ENCODE peak calls at places on chromosomes 2 and 18, in eight cellular contexts. One of them, this sample, is unnamed.

GRCh38 chr2:231308631-231309414 is 86.7 kb upstream of the B3GNT7 start:
- DNase-seq in neural progenitor cell: no peak
- DNase-seq in iris pigment epithelial cell: peak
- DNase-seq in T-helper 2 cell treated with Interferon-gamma antibody and Interleukin-4, amounts not matched to agents 5 μg/mL and 100 μg/mL, for 36 hours: no peak
- DNase-seq in Right ventricle myocardium superior: no peak
- DNase-seq in AG08395: peak
- DNase-seq in lower lobe of right lung: no peak
- DNase-seq in fibroblast of the aortic adventitia: peak
- DNase-seq in this sample: no peak

GRCh38 chr2:238847432-238847801 is 468 bp upstream of the TWIST2 start:
- DNase-seq in neural progenitor cell: no peak
- DNase-seq in iris pigment epithelial cell: no peak
- DNase-seq in T-helper 2 cell treated with Interferon-gamma antibody and Interleukin-4, amounts not matched to agents 5 μg/mL and 100 μg/mL, for 36 hours: no peak
- DNase-seq in Right ventricle myocardium superior: no peak
- DNase-seq in AG08395: no peak
- DNase-seq in lower lobe of right lung: no peak
- DNase-seq in fibroblast of the aortic adventitia: peak
- DNase-seq in this sample: no peak

GRCh38 chr2:242030226-242030575 is 160.7 kb downstream of the RTP5 start:
- DNase-seq in neural progenitor cell: no peak
- DNase-seq in iris pigment epithelial cell: no peak
- DNase-seq in T-helper 2 cell treated with Interferon-gamma antibody and Interleukin-4, amounts not matched to agents 5 μg/mL and 100 μg/mL, for 36 hours: no peak
- DNase-seq in Right ventricle myocardium superior: no peak
- DNase-seq in AG08395: no peak
- DNase-seq in lower lobe of right lung: no peak
- DNase-seq in fibroblast of the aortic adventitia: no peak
- DNase-seq in this sample: peak

GRCh38 chr2:74585406-74586182 is 31.1 kb downstream of the DOK1 start:
- DNase-seq in neural progenitor cell: no peak
- DNase-seq in iris pigment epithelial cell: no peak
- DNase-seq in T-helper 2 cell treated with Interferon-gamma antibody and Interleukin-4, amounts not matched to agents 5 μg/mL and 100 μg/mL, for 36 hours: no peak
- DNase-seq in Right ventricle myocardium superior: peak
- DNase-seq in AG08395: no peak
- DNase-seq in lower lobe of right lung: peak
- DNase-seq in fibroblast of the aortic adventitia: no peak
- DNase-seq in this sample: no peak

GRCh38 chr2:217186152-217186551 is 326.3 kb upstream of the TNP1 start:
- DNase-seq in neural progenitor cell: no peak
- DNase-seq in iris pigment epithelial cell: no peak
- DNase-seq in T-helper 2 cell treated with Interferon-gamma antibody and Interleukin-4, amounts not matched to agents 5 μg/mL and 100 μg/mL, for 36 hours: no peak
- DNase-seq in Right ventricle myocardium superior: peak
- DNase-seq in AG08395: no peak
- DNase-seq in lower lobe of right lung: no peak
- DNase-seq in fibroblast of the aortic adventitia: no peak
- DNase-seq in this sample: no peak

GRCh38 chr2:127419112-127419430 is 844 bp downstream of the PROC start:
- DNase-seq in neural progenitor cell: no peak
- DNase-seq in iris pigment epithelial cell: no peak
- DNase-seq in T-helper 2 cell treated with Interferon-gamma antibody and Interleukin-4, amounts not matched to agents 5 μg/mL and 100 μg/mL, for 36 hours: no peak
- DNase-seq in Right ventricle myocardium superior: no peak
- DNase-seq in AG08395: no peak
- DNase-seq in lower lobe of right lung: no peak
- DNase-seq in fibroblast of the aortic adventitia: no peak
- DNase-seq in this sample: no peak

GRCh38 chr2:239106314-239106908 is 258.5 kb downstream of the TWIST2 start:
- DNase-seq in neural progenitor cell: peak
- DNase-seq in iris pigment epithelial cell: peak
- DNase-seq in T-helper 2 cell treated with Interferon-gamma antibody and Interleukin-4, amounts not matched to agents 5 μg/mL and 100 μg/mL, for 36 hours: no peak
- DNase-seq in Right ventricle myocardium superior: peak
- DNase-seq in AG08395: peak
- DNase-seq in lower lobe of right lung: no peak
- DNase-seq in fibroblast of the aortic adventitia: peak
- DNase-seq in this sample: no peak

GRCh38 chr2:126664234-126664633 is 8.3 kb downstream of the GYPC start:
- DNase-seq in neural progenitor cell: no peak
- DNase-seq in iris pigment epithelial cell: no peak
- DNase-seq in T-helper 2 cell treated with Interferon-gamma antibody and Interleukin-4, amounts not matched to agents 5 μg/mL and 100 μg/mL, for 36 hours: peak
- DNase-seq in Right ventricle myocardium superior: no peak
- DNase-seq in AG08395: no peak
- DNase-seq in lower lobe of right lung: no peak
- DNase-seq in fibroblast of the aortic adventitia: no peak
- DNase-seq in this sample: no peak

GRCh38 chr2:24881158-24881557 is 38.9 kb downstream of the ADCY3 start:
- DNase-seq in neural progenitor cell: no peak
- DNase-seq in iris pigment epithelial cell: no peak
- DNase-seq in T-helper 2 cell treated with Interferon-gamma antibody and Interleukin-4, amounts not matched to agents 5 μg/mL and 100 μg/mL, for 36 hours: no peak
- DNase-seq in Right ventricle myocardium superior: no peak
- DNase-seq in AG08395: no peak
- DNase-seq in lower lobe of right lung: no peak
- DNase-seq in fibroblast of the aortic adventitia: no peak
- DNase-seq in this sample: no peak

GRCh38 chr2:142097711-142098110 is 33.1 kb downstream of the LRP1B start:
- DNase-seq in neural progenitor cell: no peak
- DNase-seq in iris pigment epithelial cell: no peak
- DNase-seq in T-helper 2 cell treated with Interferon-gamma antibody and Interleukin-4, amounts not matched to agents 5 μg/mL and 100 μg/mL, for 36 hours: no peak
- DNase-seq in Right ventricle myocardium superior: no peak
- DNase-seq in AG08395: no peak
- DNase-seq in lower lobe of right lung: no peak
- DNase-seq in fibroblast of the aortic adventitia: no peak
- DNase-seq in this sample: no peak

GRCh38 chr2:147097747-147098146 is 747.1 kb upstream of the ACVR2A start:
- DNase-seq in neural progenitor cell: no peak
- DNase-seq in iris pigment epithelial cell: no peak
- DNase-seq in T-helper 2 cell treated with Interferon-gamma antibody and Interleukin-4, amounts not matched to agents 5 μg/mL and 100 μg/mL, for 36 hours: no peak
- DNase-seq in Right ventricle myocardium superior: no peak
- DNase-seq in AG08395: no peak
- DNase-seq in lower lobe of right lung: no peak
- DNase-seq in fibroblast of the aortic adventitia: no peak
- DNase-seq in this sample: no peak

GRCh38 chr2:66696856-66697255 is 261.9 kb downstream of the MEIS1 start:
- DNase-seq in neural progenitor cell: no peak
- DNase-seq in iris pigment epithelial cell: no peak
- DNase-seq in T-helper 2 cell treated with Interferon-gamma antibody and Interleukin-4, amounts not matched to agents 5 μg/mL and 100 μg/mL, for 36 hours: no peak
- DNase-seq in Right ventricle myocardium superior: no peak
- DNase-seq in AG08395: no peak
- DNase-seq in lower lobe of right lung: no peak
- DNase-seq in fibroblast of the aortic adventitia: peak
- DNase-seq in this sample: no peak

GRCh38 chr2:214542866-214543265 is 132.0 kb downstream of the VWC2L start:
- DNase-seq in neural progenitor cell: no peak
- DNase-seq in iris pigment epithelial cell: peak
- DNase-seq in T-helper 2 cell treated with Interferon-gamma antibody and Interleukin-4, amounts not matched to agents 5 μg/mL and 100 μg/mL, for 36 hours: no peak
- DNase-seq in Right ventricle myocardium superior: no peak
- DNase-seq in AG08395: peak
- DNase-seq in lower lobe of right lung: no peak
- DNase-seq in fibroblast of the aortic adventitia: no peak
- DNase-seq in this sample: no peak

GRCh38 chr2:205218056-205218455 is 464.2 kb upstream of the NRP2 start:
- DNase-seq in neural progenitor cell: no peak
- DNase-seq in iris pigment epithelial cell: peak
- DNase-seq in T-helper 2 cell treated with Interferon-gamma antibody and Interleukin-4, amounts not matched to agents 5 μg/mL and 100 μg/mL, for 36 hours: no peak
- DNase-seq in Right ventricle myocardium superior: no peak
- DNase-seq in AG08395: no peak
- DNase-seq in lower lobe of right lung: no peak
- DNase-seq in fibroblast of the aortic adventitia: peak
- DNase-seq in this sample: no peak

GRCh38 chr18:53380063-53380639 is 844.3 kb downstream of the MBD2 start:
- DNase-seq in neural progenitor cell: peak
- DNase-seq in iris pigment epithelial cell: peak
- DNase-seq in T-helper 2 cell treated with Interferon-gamma antibody and Interleukin-4, amounts not matched to agents 5 μg/mL and 100 μg/mL, for 36 hours: no peak
- DNase-seq in Right ventricle myocardium superior: no peak
- DNase-seq in AG08395: no peak
- DNase-seq in lower lobe of right lung: no peak
- DNase-seq in fibroblast of the aortic adventitia: no peak
- DNase-seq in this sample: no peak

GRCh38 chr2:171878481-171878993 is 15.5 kb downstream of the SLC25A12 start:
- DNase-seq in neural progenitor cell: no peak
- DNase-seq in iris pigment epithelial cell: peak
- DNase-seq in T-helper 2 cell treated with Interferon-gamma antibody and Interleukin-4, amounts not matched to agents 5 μg/mL and 100 μg/mL, for 36 hours: peak
- DNase-seq in Right ventricle myocardium superior: no peak
- DNase-seq in AG08395: peak
- DNase-seq in lower lobe of right lung: no peak
- DNase-seq in fibroblast of the aortic adventitia: peak
- DNase-seq in this sample: no peak

GRCh38 chr2:162050513-162050961 is 23.5 kb downstream of the DPP4 start:
- DNase-seq in neural progenitor cell: no peak
- DNase-seq in iris pigment epithelial cell: no peak
- DNase-seq in T-helper 2 cell treated with Interferon-gamma antibody and Interleukin-4, amounts not matched to agents 5 μg/mL and 100 μg/mL, for 36 hours: no peak
- DNase-seq in Right ventricle myocardium superior: no peak
- DNase-seq in AG08395: no peak
- DNase-seq in lower lobe of right lung: no peak
- DNase-seq in fibroblast of the aortic adventitia: no peak
- DNase-seq in this sample: no peak

GRCh38 chr18:29156531-29156930 is 979.6 kb upstream of the CDH2 start:
- DNase-seq in neural progenitor cell: no peak
- DNase-seq in iris pigment epithelial cell: peak
- DNase-seq in T-helper 2 cell treated with Interferon-gamma antibody and Interleukin-4, amounts not matched to agents 5 μg/mL and 100 μg/mL, for 36 hours: no peak
- DNase-seq in Right ventricle myocardium superior: no peak
- DNase-seq in AG08395: no peak
- DNase-seq in lower lobe of right lung: no peak
- DNase-seq in fibroblast of the aortic adventitia: no peak
- DNase-seq in this sample: no peak

GRCh38 chr18:50410008-50410407 is 35.2 kb downstream of the SKA1 start:
- DNase-seq in neural progenitor cell: no peak
- DNase-seq in iris pigment epithelial cell: no peak
- DNase-seq in T-helper 2 cell treated with Interferon-gamma antibody and Interleukin-4, amounts not matched to agents 5 μg/mL and 100 μg/mL, for 36 hours: no peak
- DNase-seq in Right ventricle myocardium superior: no peak
- DNase-seq in AG08395: no peak
- DNase-seq in lower lobe of right lung: no peak
- DNase-seq in fibroblast of the aortic adventitia: no peak
- DNase-seq in this sample: no peak

GRCh38 chr2:164913640-164914346 is 41.5 kb downstream of the SLC38A11 start:
- DNase-seq in neural progenitor cell: no peak
- DNase-seq in iris pigment epithelial cell: peak
- DNase-seq in T-helper 2 cell treated with Interferon-gamma antibody and Interleukin-4, amounts not matched to agents 5 μg/mL and 100 μg/mL, for 36 hours: no peak
- DNase-seq in Right ventricle myocardium superior: no peak
- DNase-seq in AG08395: peak
- DNase-seq in lower lobe of right lung: no peak
- DNase-seq in fibroblast of the aortic adventitia: peak
- DNase-seq in this sample: no peak

GRCh38 chr2:167333245-167333644 is 445.0 kb downstream of the XIRP2 start:
- DNase-seq in neural progenitor cell: peak
- DNase-seq in iris pigment epithelial cell: no peak
- DNase-seq in T-helper 2 cell treated with Interferon-gamma antibody and Interleukin-4, amounts not matched to agents 5 μg/mL and 100 μg/mL, for 36 hours: no peak
- DNase-seq in Right ventricle myocardium superior: no peak
- DNase-seq in AG08395: no peak
- DNase-seq in lower lobe of right lung: no peak
- DNase-seq in fibroblast of the aortic adventitia: no peak
- DNase-seq in this sample: no peak

GRCh38 chr18:44298566-44298965 is 382.1 kb upstream of the SETBP1 start:
- DNase-seq in neural progenitor cell: no peak
- DNase-seq in iris pigment epithelial cell: no peak
- DNase-seq in T-helper 2 cell treated with Interferon-gamma antibody and Interleukin-4, amounts not matched to agents 5 μg/mL and 100 μg/mL, for 36 hours: no peak
- DNase-seq in Right ventricle myocardium superior: no peak
- DNase-seq in AG08395: no peak
- DNase-seq in lower lobe of right lung: no peak
- DNase-seq in fibroblast of the aortic adventitia: no peak
- DNase-seq in this sample: no peak

GRCh38 chr2:197965756-197966155 is 161.4 kb downstream of the PLCL1 start:
- DNase-seq in neural progenitor cell: no peak
- DNase-seq in iris pigment epithelial cell: no peak
- DNase-seq in T-helper 2 cell treated with Interferon-gamma antibody and Interleukin-4, amounts not matched to agents 5 μg/mL and 100 μg/mL, for 36 hours: no peak
- DNase-seq in Right ventricle myocardium superior: no peak
- DNase-seq in AG08395: no peak
- DNase-seq in lower lobe of right lung: no peak
- DNase-seq in fibroblast of the aortic adventitia: no peak
- DNase-seq in this sample: no peak

GRCh38 chr2:33607137-33607781 is 8.2 kb upstream of the FAM98A start:
- DNase-seq in neural progenitor cell: no peak
- DNase-seq in iris pigment epithelial cell: no peak
- DNase-seq in T-helper 2 cell treated with Interferon-gamma antibody and Interleukin-4, amounts not matched to agents 5 μg/mL and 100 μg/mL, for 36 hours: no peak
- DNase-seq in Right ventricle myocardium superior: no peak
- DNase-seq in AG08395: no peak
- DNase-seq in lower lobe of right lung: no peak
- DNase-seq in fibroblast of the aortic adventitia: no peak
- DNase-seq in this sample: no peak

GRCh38 chr2:240955306-240956101 is 42.9 kb upstream of the SNED1 start:
- DNase-seq in neural progenitor cell: no peak
- DNase-seq in iris pigment epithelial cell: no peak
- DNase-seq in T-helper 2 cell treated with Interferon-gamma antibody and Interleukin-4, amounts not matched to agents 5 μg/mL and 100 μg/mL, for 36 hours: no peak
- DNase-seq in Right ventricle myocardium superior: no peak
- DNase-seq in AG08395: no peak
- DNase-seq in lower lobe of right lung: no peak
- DNase-seq in fibroblast of the aortic adventitia: no peak
- DNase-seq in this sample: no peak

GRCh38 chr2:120741514-120742448 is 6.1 kb downstream of the GLI2 start:
- DNase-seq in neural progenitor cell: peak
- DNase-seq in iris pigment epithelial cell: no peak
- DNase-seq in T-helper 2 cell treated with Interferon-gamma antibody and Interleukin-4, amounts not matched to agents 5 μg/mL and 100 μg/mL, for 36 hours: no peak
- DNase-seq in Right ventricle myocardium superior: no peak
- DNase-seq in AG08395: no peak
- DNase-seq in lower lobe of right lung: no peak
- DNase-seq in fibroblast of the aortic adventitia: no peak
- DNase-seq in this sample: no peak

GRCh38 chr2:102724553-102724952 is 37.3 kb upstream of the TMEM182 start:
- DNase-seq in neural progenitor cell: no peak
- DNase-seq in iris pigment epithelial cell: no peak
- DNase-seq in T-helper 2 cell treated with Interferon-gamma antibody and Interleukin-4, amounts not matched to agents 5 μg/mL and 100 μg/mL, for 36 hours: no peak
- DNase-seq in Right ventricle myocardium superior: no peak
- DNase-seq in AG08395: no peak
- DNase-seq in lower lobe of right lung: no peak
- DNase-seq in fibroblast of the aortic adventitia: no peak
- DNase-seq in this sample: no peak

GRCh38 chr2:215171826-215172225 is 33.4 kb upstream of the ABCA12 start:
- DNase-seq in neural progenitor cell: no peak
- DNase-seq in iris pigment epithelial cell: no peak
- DNase-seq in T-helper 2 cell treated with Interferon-gamma antibody and Interleukin-4, amounts not matched to agents 5 μg/mL and 100 μg/mL, for 36 hours: no peak
- DNase-seq in Right ventricle myocardium superior: no peak
- DNase-seq in AG08395: no peak
- DNase-seq in lower lobe of right lung: no peak
- DNase-seq in fibroblast of the aortic adventitia: no peak
- DNase-seq in this sample: no peak

GRCh38 chr2:227826019-227826521 is 12.4 kb downstream of the CCL20 start:
- DNase-seq in neural progenitor cell: no peak
- DNase-seq in iris pigment epithelial cell: no peak
- DNase-seq in T-helper 2 cell treated with Interferon-gamma antibody and Interleukin-4, amounts not matched to agents 5 μg/mL and 100 μg/mL, for 36 hours: no peak
- DNase-seq in Right ventricle myocardium superior: no peak
- DNase-seq in AG08395: no peak
- DNase-seq in lower lobe of right lung: no peak
- DNase-seq in fibroblast of the aortic adventitia: no peak
- DNase-seq in this sample: no peak

GRCh38 chr2:218884519-218884918 is 3.9 kb downstream of the WNT10A start:
- DNase-seq in neural progenitor cell: no peak
- DNase-seq in iris pigment epithelial cell: no peak
- DNase-seq in T-helper 2 cell treated with Interferon-gamma antibody and Interleukin-4, amounts not matched to agents 5 μg/mL and 100 μg/mL, for 36 hours: no peak
- DNase-seq in Right ventricle myocardium superior: no peak
- DNase-seq in AG08395: no peak
- DNase-seq in lower lobe of right lung: no peak
- DNase-seq in fibroblast of the aortic adventitia: no peak
- DNase-seq in this sample: no peak

GRCh38 chr2:240189686-240190085 is 49.2 kb upstream of the OTOS start:
- DNase-seq in neural progenitor cell: no peak
- DNase-seq in iris pigment epithelial cell: no peak
- DNase-seq in T-helper 2 cell treated with Interferon-gamma antibody and Interleukin-4, amounts not matched to agents 5 μg/mL and 100 μg/mL, for 36 hours: no peak
- DNase-seq in Right ventricle myocardium superior: no peak
- DNase-seq in AG08395: no peak
- DNase-seq in lower lobe of right lung: no peak
- DNase-seq in fibroblast of the aortic adventitia: no peak
- DNase-seq in this sample: no peak

GRCh38 chr2:233822101-233822771 is 32.1 kb downstream of the HJURP start:
- DNase-seq in neural progenitor cell: no peak
- DNase-seq in iris pigment epithelial cell: no peak
- DNase-seq in T-helper 2 cell treated with Interferon-gamma antibody and Interleukin-4, amounts not matched to agents 5 μg/mL and 100 μg/mL, for 36 hours: no peak
- DNase-seq in Right ventricle myocardium superior: no peak
- DNase-seq in AG08395: no peak
- DNase-seq in lower lobe of right lung: no peak
- DNase-seq in fibroblast of the aortic adventitia: no peak
- DNase-seq in this sample: no peak

GRCh38 chr2:239826786-239827510 is 198.2 kb downstream of the NDUFA10 start:
- DNase-seq in neural progenitor cell: no peak
- DNase-seq in iris pigment epithelial cell: no peak
- DNase-seq in T-helper 2 cell treated with Interferon-gamma antibody and Interleukin-4, amounts not matched to agents 5 μg/mL and 100 μg/mL, for 36 hours: no peak
- DNase-seq in Right ventricle myocardium superior: no peak
- DNase-seq in AG08395: no peak
- DNase-seq in lower lobe of right lung: no peak
- DNase-seq in fibroblast of the aortic adventitia: no peak
- DNase-seq in this sample: peak

GRCh38 chr18:73805991-73806390 is 341.6 kb downstream of the FBXO15 start:
- DNase-seq in neural progenitor cell: no peak
- DNase-seq in iris pigment epithelial cell: no peak
- DNase-seq in T-helper 2 cell treated with Interferon-gamma antibody and Interleukin-4, amounts not matched to agents 5 μg/mL and 100 μg/mL, for 36 hours: no peak
- DNase-seq in Right ventricle myocardium superior: no peak
- DNase-seq in AG08395: no peak
- DNase-seq in lower lobe of right lung: no peak
- DNase-seq in fibroblast of the aortic adventitia: no peak
- DNase-seq in this sample: no peak